ENCODE peak calls at places on chromosomes 5 and 9, in seven cellular contexts. L is coronary artery; D is endothelial cell; R is ELR; C is EH; N is OCI-M1; X is stimulated activated CD8-positive, alpha-beta memory T cell treated with anti-CD3 and anti-CD28 coated beads, Interleukin-7, amount 100 ng/mL, for 1 hour. H is an unnamed sample.

GRCh38 chr9:123417289-123418051 is 61.5 kb downstream of the CRB2 start:
- DNase-seq in L (no peak), D (no peak), R (no peak), C (no peak), N (no peak), X (no peak), H (no peak)

GRCh38 chr5:7474821-7475403 is 79.0 kb downstream of the ADCY2 start:
- DNase-seq in L (no peak), D (no peak), R (no peak), C (no peak), N (no peak), X (no peak), H (no peak)

GRCh38 chr5:145752947-145753346 is 82.2 kb downstream of the PRELID2 start:
- DNase-seq in L (no peak), D (no peak), R (peak; percentile 15), C (peak; percentile 81), N (no peak), X (no peak), H (peak; percentile 18)

GRCh38 chr9:89185980-89186379 is 7.4 kb upstream of the SHC3 start:
- DNase-seq in L (no peak), D (peak; percentile 49), R (peak; percentile 38), C (peak; percentile 54), N (peak; percentile 44), X (no peak), H (no peak)

GRCh38 chr5:37111426-37112382 is 137.5 kb downstream of the CPLANE1 start:
- DNase-seq in L (no peak), D (no peak), R (no peak), C (no peak), N (peak; percentile 92), X (no peak), H (no peak)

GRCh38 chr9:78280982-78281668 is 15.8 kb upstream of the PSAT1 start:
- DNase-seq in L (peak; percentile 78), D (no peak), R (no peak), C (peak; percentile 55), N (no peak), X (no peak), H (peak; percentile 94)

GRCh38 chr5:170491479-170491878 is 12.3 kb upstream of the KCNIP1 start:
- DNase-seq in L (no peak), D (no peak), R (peak; percentile 78), C (peak; percentile 96), N (peak; percentile 31), X (no peak), H (peak; percentile 72)

GRCh38 chr5:38888023-38888422 is 42.2 kb downstream of the OSMR start:
- DNase-seq in L (no peak), D (no peak), R (no peak), C (no peak), N (peak; percentile 25), X (no peak), H (no peak)

GRCh38 chr5:63131618-63132285 is 553.1 kb downstream of the LRRC70 start:
- DNase-seq in L (no peak), D (no peak), R (peak; percentile 95), C (no peak), N (peak; percentile 70), X (no peak), H (peak; percentile 8)

GRCh38 chr5:142222881-142223558 is 101.8 kb downstream of the SPRY4 start:
- DNase-seq in L (no peak), D (no peak), R (no peak), C (no peak), N (no peak), X (no peak), H (no peak)

GRCh38 chr5:50655810-50656205 is 10.6 kb upstream of the PARP8 start:
- DNase-seq in L (no peak), D (no peak), R (no peak), C (no peak), N (no peak), X (no peak), H (no peak)

GRCh38 chr5:174903333-174903732 is 179.0 kb downstream of the MSX2 start:
- DNase-seq in L (no peak), D (no peak), R (no peak), C (no peak), N (no peak), X (no peak), H (no peak)

GRCh38 chr5:73031839-73032238 is 76.0 kb downstream of the FCHO2 start:
- DNase-seq in L (no peak), D (no peak), R (peak; percentile 95), C (peak; percentile 92), N (no peak), X (no peak), H (peak; percentile 56)

GRCh38 chr5:18798058-18798457 is 1163.8 kb downstream of the TAF11L14 start:
- DNase-seq in L (no peak), D (no peak), R (no peak), C (no peak), N (no peak), X (no peak), H (no peak)

GRCh38 chr5:125151150-125151932 is 404.9 kb upstream of the ZNF608 start:
- DNase-seq in L (no peak), D (no peak), R (no peak), C (no peak), N (no peak), X (no peak), H (no peak)

GRCh38 chr9:6944896-6945295 is 187.1 kb downstream of the KDM4C start:
- DNase-seq in L (no peak), D (no peak), R (peak; percentile 93), C (peak; percentile 62), N (no peak), X (no peak), H (no peak)